ENCODE peak calls at places on chromosome 13, in ten cellular contexts. One of them, this sample, is unnamed.

GRCh38 chr13:38787550-38787949 is 100.7 kb downstream of the FREM2 start:
- DNase-seq in breast epithelium: no peak
- DNase-seq in prostate gland: no peak
- DNase-seq in A549: no peak
- DNase-seq in stomach: no peak
- DNase-seq in IMR-90: no peak
- DNase-seq in NB4: no peak
- DNase-seq in ovary: no peak
- DNase-seq in heart left ventricle: no peak
- DNase-seq in body of pancreas: no peak
- DNase-seq in this sample: no peak

GRCh38 chr13:113832204-113832603 is 31.7 kb downstream of the GAS6 start:
- DNase-seq in breast epithelium: no peak
- DNase-seq in prostate gland: no peak
- DNase-seq in A549: peak
- DNase-seq in stomach: no peak
- DNase-seq in IMR-90: no peak
- DNase-seq in NB4: no peak
- DNase-seq in ovary: no peak
- DNase-seq in heart left ventricle: no peak
- DNase-seq in body of pancreas: no peak
- DNase-seq in this sample: no peak

GRCh38 chr13:78341032-78341431 is 262.3 kb downstream of the POU4F1 start:
- DNase-seq in breast epithelium: no peak
- DNase-seq in prostate gland: no peak
- DNase-seq in A549: no peak
- DNase-seq in stomach: no peak
- DNase-seq in IMR-90: no peak
- DNase-seq in NB4: no peak
- DNase-seq in ovary: no peak
- DNase-seq in heart left ventricle: no peak
- DNase-seq in body of pancreas: no peak
- DNase-seq in this sample: no peak

GRCh38 chr13:24505256-24505655 is 7.3 kb downstream of the PARP4 start:
- DNase-seq in breast epithelium: no peak
- DNase-seq in prostate gland: no peak
- DNase-seq in A549: no peak
- DNase-seq in stomach: no peak
- DNase-seq in IMR-90: no peak
- DNase-seq in NB4: peak
- DNase-seq in ovary: no peak
- DNase-seq in heart left ventricle: no peak
- DNase-seq in body of pancreas: no peak
- DNase-seq in this sample: peak

GRCh38 chr13:23674795-23675640 is 104.8 kb downstream of the TNFRSF19 start:
- DNase-seq in breast epithelium: no peak
- DNase-seq in prostate gland: no peak
- DNase-seq in A549: peak
- DNase-seq in stomach: no peak
- DNase-seq in IMR-90: peak
- DNase-seq in NB4: no peak
- DNase-seq in ovary: no peak
- DNase-seq in heart left ventricle: no peak
- DNase-seq in body of pancreas: no peak
- DNase-seq in this sample: no peak

GRCh38 chr13:42110410-42111155 is 62.1 kb downstream of the DGKH start:
- DNase-seq in breast epithelium: no peak
- DNase-seq in prostate gland: peak
- DNase-seq in A549: peak
- DNase-seq in stomach: no peak
- DNase-seq in IMR-90: peak
- DNase-seq in NB4: peak
- DNase-seq in ovary: no peak
- DNase-seq in heart left ventricle: no peak
- DNase-seq in body of pancreas: no peak
- DNase-seq in this sample: peak

GRCh38 chr13:79470666-79471065 is 10.3 kb upstream of the NDFIP2 start:
- DNase-seq in breast epithelium: no peak
- DNase-seq in prostate gland: no peak
- DNase-seq in A549: no peak
- DNase-seq in stomach: no peak
- DNase-seq in IMR-90: no peak
- DNase-seq in NB4: no peak
- DNase-seq in ovary: no peak
- DNase-seq in heart left ventricle: no peak
- DNase-seq in body of pancreas: no peak
- DNase-seq in this sample: no peak

GRCh38 chr13:33994826-33995502 is 177.0 kb downstream of the RFC3 start:
- DNase-seq in breast epithelium: no peak
- DNase-seq in prostate gland: no peak
- DNase-seq in A549: no peak
- DNase-seq in stomach: no peak
- DNase-seq in IMR-90: no peak
- DNase-seq in NB4: no peak
- DNase-seq in ovary: no peak
- DNase-seq in heart left ventricle: no peak
- DNase-seq in body of pancreas: no peak
- DNase-seq in this sample: no peak

GRCh38 chr13:50386527-50387123 is 371.4 kb downstream of the KCNRG start:
- DNase-seq in breast epithelium: no peak
- DNase-seq in prostate gland: no peak
- DNase-seq in A549: no peak
- DNase-seq in stomach: no peak
- DNase-seq in IMR-90: peak
- DNase-seq in NB4: no peak
- DNase-seq in ovary: no peak
- DNase-seq in heart left ventricle: peak
- DNase-seq in body of pancreas: no peak
- DNase-seq in this sample: no peak

GRCh38 chr13:98564204-98564603 is 12.7 kb downstream of the STK24 start:
- DNase-seq in breast epithelium: no peak
- DNase-seq in prostate gland: no peak
- DNase-seq in A549: no peak
- DNase-seq in stomach: no peak
- DNase-seq in IMR-90: no peak
- DNase-seq in NB4: no peak
- DNase-seq in ovary: no peak
- DNase-seq in heart left ventricle: no peak
- DNase-seq in body of pancreas: no peak
- DNase-seq in this sample: no peak

GRCh38 chr13:75195479-75196111 is 286.4 kb downstream of the TBC1D4 start:
- DNase-seq in breast epithelium: no peak
- DNase-seq in prostate gland: no peak
- DNase-seq in A549: no peak
- DNase-seq in stomach: no peak
- DNase-seq in IMR-90: no peak
- DNase-seq in NB4: no peak
- DNase-seq in ovary: no peak
- DNase-seq in heart left ventricle: no peak
- DNase-seq in body of pancreas: no peak
- DNase-seq in this sample: no peak

GRCh38 chr13:74287672-74288169 is 153.5 kb upstream of the KLF12 start:
- DNase-seq in breast epithelium: peak
- DNase-seq in prostate gland: peak
- DNase-seq in A549: no peak
- DNase-seq in stomach: peak
- DNase-seq in IMR-90: peak
- DNase-seq in NB4: peak
- DNase-seq in ovary: peak
- DNase-seq in heart left ventricle: peak
- DNase-seq in body of pancreas: peak
- DNase-seq in this sample: peak

GRCh38 chr13:100156786-100157185 is 67.9 kb downstream of the PCCA start:
- DNase-seq in breast epithelium: no peak
- DNase-seq in prostate gland: no peak
- DNase-seq in A549: no peak
- DNase-seq in stomach: no peak
- DNase-seq in IMR-90: no peak
- DNase-seq in NB4: peak
- DNase-seq in ovary: no peak
- DNase-seq in heart left ventricle: no peak
- DNase-seq in body of pancreas: no peak
- DNase-seq in this sample: no peak

GRCh38 chr13:39612023-39612637 is 9.1 kb upstream of the LHFPL6 start:
- DNase-seq in breast epithelium: peak
- DNase-seq in prostate gland: peak
- DNase-seq in A549: peak
- DNase-seq in stomach: peak
- DNase-seq in IMR-90: peak
- DNase-seq in NB4: peak
- DNase-seq in ovary: peak
- DNase-seq in heart left ventricle: peak
- DNase-seq in body of pancreas: peak
- DNase-seq in this sample: peak

GRCh38 chr13:35252536-35253205 is 223.8 kb downstream of the MAB21L1 start:
- DNase-seq in breast epithelium: no peak
- DNase-seq in prostate gland: no peak
- DNase-seq in A549: no peak
- DNase-seq in stomach: no peak
- DNase-seq in IMR-90: no peak
- DNase-seq in NB4: peak
- DNase-seq in ovary: no peak
- DNase-seq in heart left ventricle: no peak
- DNase-seq in body of pancreas: no peak
- DNase-seq in this sample: no peak

GRCh38 chr13:69474286-69474685 is 633.3 kb upstream of the ATXN8OS start:
- DNase-seq in breast epithelium: no peak
- DNase-seq in prostate gland: no peak
- DNase-seq in A549: no peak
- DNase-seq in stomach: no peak
- DNase-seq in IMR-90: no peak
- DNase-seq in NB4: no peak
- DNase-seq in ovary: no peak
- DNase-seq in heart left ventricle: no peak
- DNase-seq in body of pancreas: no peak
- DNase-seq in this sample: no peak
- H3K4me3 ChIP-seq in breast epithelium: no peak
- H3K4me3 ChIP-seq in prostate gland: no peak
- H3K4me3 ChIP-seq in A549: no peak
- H3K4me3 ChIP-seq in stomach: no peak
- H3K4me3 ChIP-seq in IMR-90: no peak
- H3K4me3 ChIP-seq in NB4: no peak
- H3K4me3 ChIP-seq in ovary: no peak
- H3K4me3 ChIP-seq in heart left ventricle: no peak
- H3K4me3 ChIP-seq in body of pancreas: no peak
- H3K4me3 ChIP-seq in this sample: no peak

GRCh38 chr13:37014609-37015008 is 14.0 kb downstream of the EXOSC8 start:
- DNase-seq in breast epithelium: no peak
- DNase-seq in prostate gland: no peak
- DNase-seq in A549: no peak
- DNase-seq in stomach: no peak
- DNase-seq in IMR-90: peak
- DNase-seq in NB4: no peak
- DNase-seq in ovary: no peak
- DNase-seq in heart left ventricle: no peak
- DNase-seq in body of pancreas: no peak
- DNase-seq in this sample: no peak

GRCh38 chr13:37009692-37010091 is 9.1 kb downstream of the EXOSC8 start:
- DNase-seq in breast epithelium: no peak
- DNase-seq in prostate gland: no peak
- DNase-seq in A549: no peak
- DNase-seq in stomach: no peak
- DNase-seq in IMR-90: no peak
- DNase-seq in NB4: no peak
- DNase-seq in ovary: no peak
- DNase-seq in heart left ventricle: no peak
- DNase-seq in body of pancreas: no peak
- DNase-seq in this sample: no peak

GRCh38 chr13:37011002-37011401 is 10.4 kb downstream of the EXOSC8 start:
- DNase-seq in breast epithelium: no peak
- DNase-seq in prostate gland: no peak
- DNase-seq in A549: no peak
- DNase-seq in stomach: no peak
- DNase-seq in IMR-90: peak
- DNase-seq in NB4: no peak
- DNase-seq in ovary: no peak
- DNase-seq in heart left ventricle: no peak
- DNase-seq in body of pancreas: no peak
- DNase-seq in this sample: no peak

GRCh38 chr13:37011788-37012187 is 11.2 kb downstream of the EXOSC8 start:
- DNase-seq in breast epithelium: no peak
- DNase-seq in prostate gland: no peak
- DNase-seq in A549: no peak
- DNase-seq in stomach: no peak
- DNase-seq in IMR-90: no peak
- DNase-seq in NB4: no peak
- DNase-seq in ovary: no peak
- DNase-seq in heart left ventricle: no peak
- DNase-seq in body of pancreas: no peak
- DNase-seq in this sample: no peak

GRCh38 chr13:37010424-37010823 is 9.8 kb downstream of the EXOSC8 start:
- DNase-seq in breast epithelium: no peak
- DNase-seq in prostate gland: no peak
- DNase-seq in A549: no peak
- DNase-seq in stomach: no peak
- DNase-seq in IMR-90: no peak
- DNase-seq in NB4: no peak
- DNase-seq in ovary: no peak
- DNase-seq in heart left ventricle: no peak
- DNase-seq in body of pancreas: no peak
- DNase-seq in this sample: no peak
- TF ChIP-seq POLR2A in breast epithelium: no peak
- TF ChIP-seq POLR2A in prostate gland: no peak
- TF ChIP-seq POLR2A in A549: no peak
- TF ChIP-seq POLR2A in stomach: no peak
- TF ChIP-seq POLR2A in IMR-90: no peak
- TF ChIP-seq POLR2A in NB4: no peak
- TF ChIP-seq POLR2A in ovary: no peak
- TF ChIP-seq POLR2A in heart left ventricle: no peak
- TF ChIP-seq POLR2A in body of pancreas: no peak
- TF ChIP-seq POLR2A in this sample: no peak

DNA sequence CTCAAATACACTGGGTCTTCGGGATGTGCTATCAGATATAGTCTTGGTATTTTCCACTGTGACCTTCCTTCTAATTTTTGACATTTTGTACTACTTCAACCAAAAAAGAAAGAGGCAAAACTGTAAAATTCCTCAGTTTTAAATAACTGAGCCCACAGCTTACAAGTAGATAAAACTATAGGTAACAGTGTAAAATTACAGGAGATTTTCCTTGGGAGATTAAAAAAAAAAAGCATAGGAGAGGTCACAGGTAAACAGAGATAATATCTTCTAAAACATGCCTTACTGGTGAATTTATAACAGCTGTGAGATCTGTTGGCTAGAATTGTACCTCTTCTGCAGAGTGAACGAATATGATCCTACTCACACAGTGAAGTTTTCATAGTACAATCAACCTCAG is 7.1 kb downstream of the ZC3H13 start:
- DNase-seq in breast epithelium: no peak
- DNase-seq in prostate gland: no peak
- DNase-seq in A549: no peak
- DNase-seq in stomach: no peak
- DNase-seq in IMR-90: no peak
- DNase-seq in NB4: no peak
- DNase-seq in ovary: no peak
- DNase-seq in heart left ventricle: no peak
- DNase-seq in body of pancreas: no peak
- DNase-seq in this sample: no peak
- H3K4me3 ChIP-seq in breast epithelium: no peak
- H3K4me3 ChIP-seq in prostate gland: no peak
- H3K4me3 ChIP-seq in A549: no peak
- H3K4me3 ChIP-seq in stomach: no peak
- H3K4me3 ChIP-seq in IMR-90: no peak
- H3K4me3 ChIP-seq in NB4: peak
- H3K4me3 ChIP-seq in ovary: no peak
- H3K4me3 ChIP-seq in heart left ventricle: no peak
- H3K4me3 ChIP-seq in body of pancreas: no peak
- H3K4me3 ChIP-seq in this sample: no peak

GRCh38 chr13:60163525-60164471 is at the start of gene DIAPH3:
- DNase-seq in breast epithelium: peak
- DNase-seq in prostate gland: peak
- DNase-seq in A549: peak
- DNase-seq in stomach: peak
- DNase-seq in IMR-90: peak
- DNase-seq in NB4: peak
- DNase-seq in ovary: peak
- DNase-seq in heart left ventricle: peak
- DNase-seq in body of pancreas: peak
- DNase-seq in this sample: peak
- TF ChIP-seq POLR2A in breast epithelium: peak
- TF ChIP-seq POLR2A in prostate gland: peak
- TF ChIP-seq POLR2A in A549: peak
- TF ChIP-seq POLR2A in stomach: no peak
- TF ChIP-seq POLR2A in IMR-90: peak
- TF ChIP-seq POLR2A in NB4: peak
- TF ChIP-seq POLR2A in ovary: peak
- TF ChIP-seq POLR2A in heart left ventricle: peak
- TF ChIP-seq POLR2A in body of pancreas: peak
- TF ChIP-seq POLR2A in this sample: peak

This sample was measured in testis.